ENCODE peak calls at places on chromosomes 3 and 15, in six cellular contexts. One of them, this sample, is unnamed.
A peak's percentile ranks its signal among the peaks of the same experiment; 100 is the strongest.

GRCh38 chr3:110758208-110758607 is 313.4 kb upstream of the NECTIN3 start:
- DNase-seq in IMR-90: peak; percentile 31
- DNase-seq in trophoblast cell: no peak
- DNase-seq in mesenchymal stem cell: no peak
- DNase-seq in neuronal stem cell: no peak
- DNase-seq in mesendoderm: no peak
- DNase-seq in this sample: no peak

GRCh38 chr15:77163806-77164384 is 93.0 kb upstream of the TSPAN3 start:
- DNase-seq in IMR-90: no peak
- DNase-seq in trophoblast cell: no peak
- DNase-seq in mesenchymal stem cell: no peak
- DNase-seq in neuronal stem cell: no peak
- DNase-seq in mesendoderm: peak; percentile 59
- DNase-seq in this sample: no peak

GRCh38 chr3:178381971-178382370 is 154.3 kb upstream of the KCNMB2 start:
- DNase-seq in IMR-90: peak; percentile 48
- DNase-seq in trophoblast cell: no peak
- DNase-seq in mesenchymal stem cell: peak; percentile 39
- DNase-seq in neuronal stem cell: no peak
- DNase-seq in mesendoderm: no peak
- DNase-seq in this sample: no peak

GRCh38 chr3:37885831-37886230 is 24.2 kb downstream of the CTDSPL start:
- DNase-seq in IMR-90: no peak
- DNase-seq in trophoblast cell: no peak
- DNase-seq in mesenchymal stem cell: peak; percentile 33
- DNase-seq in neuronal stem cell: no peak
- DNase-seq in mesendoderm: no peak
- DNase-seq in this sample: no peak

GRCh38 chr15:96064351-96064756 is 266.1 kb upstream of the NR2F2 start:
- DNase-seq in IMR-90: peak; percentile 31
- DNase-seq in trophoblast cell: peak; percentile 73
- DNase-seq in mesenchymal stem cell: peak; percentile 67
- DNase-seq in neuronal stem cell: no peak
- DNase-seq in mesendoderm: peak; percentile 71
- DNase-seq in this sample: no peak

GRCh38 chr15:98567951-98568350 is 80.4 kb upstream of the IGF1R start:
- DNase-seq in IMR-90: no peak
- DNase-seq in trophoblast cell: peak; percentile 45
- DNase-seq in mesenchymal stem cell: no peak
- DNase-seq in neuronal stem cell: no peak
- DNase-seq in mesendoderm: no peak
- DNase-seq in this sample: no peak

GRCh38 chr3:109275702-109276293 is 40.5 kb downstream of the DPPA2 start:
- DNase-seq in IMR-90: peak; percentile 37
- DNase-seq in trophoblast cell: peak; percentile 21
- DNase-seq in mesenchymal stem cell: peak; percentile 57
- DNase-seq in neuronal stem cell: peak; percentile 56
- DNase-seq in mesendoderm: peak; percentile 85
- DNase-seq in this sample: peak; percentile 56

GRCh38 chr3:108391917-108392585 is 95.7 kb downstream of the HHLA2 start:
- DNase-seq in IMR-90: peak; percentile 40
- DNase-seq in trophoblast cell: no peak
- DNase-seq in mesenchymal stem cell: no peak
- DNase-seq in neuronal stem cell: no peak
- DNase-seq in mesendoderm: no peak
- DNase-seq in this sample: no peak

GRCh38 chr15:88288206-88288605 is 31.7 kb upstream of the NTRK3 start:
- DNase-seq in IMR-90: no peak
- DNase-seq in trophoblast cell: no peak
- DNase-seq in mesenchymal stem cell: no peak
- DNase-seq in neuronal stem cell: no peak
- DNase-seq in mesendoderm: no peak
- DNase-seq in this sample: no peak

GRCh38 chr3:14290631-14291385 is 111.6 kb upstream of the SLC6A6 start:
- DNase-seq in IMR-90: no peak
- DNase-seq in trophoblast cell: no peak
- DNase-seq in mesenchymal stem cell: peak; percentile 30
- DNase-seq in neuronal stem cell: no peak
- DNase-seq in mesendoderm: peak; percentile 53
- DNase-seq in this sample: no peak

GRCh38 chr3:43913549-43913948 is 222.8 kb downstream of the ABHD5 start:
- DNase-seq in IMR-90: no peak
- DNase-seq in trophoblast cell: no peak
- DNase-seq in mesenchymal stem cell: no peak
- DNase-seq in neuronal stem cell: no peak
- DNase-seq in mesendoderm: no peak
- DNase-seq in this sample: no peak

GRCh38 chr3:139281512-139282196 is 62.2 kb upstream of the MRPS22 start:
- DNase-seq in IMR-90: no peak
- DNase-seq in trophoblast cell: no peak
- DNase-seq in mesenchymal stem cell: no peak
- DNase-seq in neuronal stem cell: no peak
- DNase-seq in mesendoderm: no peak
- DNase-seq in this sample: no peak

GRCh38 chr3:10995871-10996270 is 3.3 kb downstream of the SLC6A1 start:
- DNase-seq in IMR-90: no peak
- DNase-seq in trophoblast cell: no peak
- DNase-seq in mesenchymal stem cell: no peak
- DNase-seq in neuronal stem cell: no peak
- DNase-seq in mesendoderm: no peak
- DNase-seq in this sample: no peak

GRCh38 chr15:59352189-59352588 is 20.5 kb downstream of the MYO1E start:
- DNase-seq in IMR-90: no peak
- DNase-seq in trophoblast cell: no peak
- DNase-seq in mesenchymal stem cell: no peak
- DNase-seq in neuronal stem cell: no peak
- DNase-seq in mesendoderm: no peak
- DNase-seq in this sample: no peak

GRCh38 chr15:59347915-59348314 is 24.8 kb downstream of the MYO1E start:
- DNase-seq in IMR-90: no peak
- DNase-seq in trophoblast cell: no peak
- DNase-seq in mesenchymal stem cell: no peak
- DNase-seq in neuronal stem cell: no peak
- DNase-seq in mesendoderm: no peak
- DNase-seq in this sample: no peak

GRCh38 chr15:59349715-59350420 is 22.8 kb downstream of the MYO1E start:
- DNase-seq in IMR-90: peak; percentile 94
- DNase-seq in trophoblast cell: peak; percentile 77
- DNase-seq in mesenchymal stem cell: peak; percentile 96
- DNase-seq in neuronal stem cell: no peak
- DNase-seq in mesendoderm: peak; percentile 90
- DNase-seq in this sample: no peak

GRCh38 chr15:59352683-59353082 is 20.0 kb downstream of the MYO1E start:
- DNase-seq in IMR-90: no peak
- DNase-seq in trophoblast cell: no peak
- DNase-seq in mesenchymal stem cell: no peak
- DNase-seq in neuronal stem cell: no peak
- DNase-seq in mesendoderm: no peak
- DNase-seq in this sample: no peak

GRCh38 chr15:59350421-59350732 is 22.3 kb downstream of the MYO1E start:
- DNase-seq in IMR-90: no peak
- DNase-seq in trophoblast cell: no peak
- DNase-seq in mesenchymal stem cell: no peak
- DNase-seq in neuronal stem cell: no peak
- DNase-seq in mesendoderm: no peak
- DNase-seq in this sample: no peak
- H2AK5ac ChIP-seq in IMR-90: peak overlapping the region; percentile 64
- H2AK5ac ChIP-seq in trophoblast cell: no peak overlapping the region
- H2AK5ac ChIP-seq in mesenchymal stem cell: no peak overlapping the region
- H2AK5ac ChIP-seq in neuronal stem cell: no peak overlapping the region
- H2AK5ac ChIP-seq in mesendoderm: no peak overlapping the region
- H2AK5ac ChIP-seq in this sample: no peak overlapping the region

DNA sequence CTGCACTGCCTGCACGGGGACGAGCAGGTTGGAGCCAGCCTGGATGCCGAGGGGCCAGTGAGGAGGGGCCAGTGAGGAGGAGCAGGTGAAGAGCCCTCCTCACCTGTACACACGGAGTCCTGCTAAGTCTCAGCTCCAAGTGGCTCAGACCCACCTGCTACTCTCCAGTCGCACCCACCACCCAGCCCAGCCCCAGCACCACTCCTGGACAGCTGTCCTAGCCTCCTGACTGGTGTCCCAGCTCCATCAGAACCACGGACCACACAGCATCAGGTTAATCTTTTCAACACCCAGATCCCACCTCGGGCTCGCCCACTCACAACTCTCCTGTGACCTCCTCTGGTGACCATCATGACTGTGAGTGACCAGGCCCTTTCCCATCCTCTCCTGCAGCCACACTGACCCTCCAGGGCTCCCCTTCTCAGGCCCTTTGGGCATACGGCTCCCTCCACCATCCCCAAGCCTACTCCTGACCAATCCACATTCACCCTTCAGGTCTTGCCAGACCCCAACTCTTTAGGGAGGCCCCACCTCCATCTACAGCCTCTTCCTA is 13.8 kb downstream of the EFCC1 start:
- DNase-seq in IMR-90: no peak
- DNase-seq in trophoblast cell: no peak
- DNase-seq in mesenchymal stem cell: no peak
- DNase-seq in neuronal stem cell: no peak
- DNase-seq in mesendoderm: no peak
- DNase-seq in this sample: no peak
- H2AK5ac ChIP-seq in IMR-90: peak overlapping the region; percentile 68
- H2AK5ac ChIP-seq in trophoblast cell: no peak overlapping the region
- H2AK5ac ChIP-seq in mesenchymal stem cell: no peak overlapping the region
- H2AK5ac ChIP-seq in neuronal stem cell: peak overlapping the region; percentile 25
- H2AK5ac ChIP-seq in mesendoderm: no peak overlapping the region
- H2AK5ac ChIP-seq in this sample: no peak overlapping the region

DNA sequence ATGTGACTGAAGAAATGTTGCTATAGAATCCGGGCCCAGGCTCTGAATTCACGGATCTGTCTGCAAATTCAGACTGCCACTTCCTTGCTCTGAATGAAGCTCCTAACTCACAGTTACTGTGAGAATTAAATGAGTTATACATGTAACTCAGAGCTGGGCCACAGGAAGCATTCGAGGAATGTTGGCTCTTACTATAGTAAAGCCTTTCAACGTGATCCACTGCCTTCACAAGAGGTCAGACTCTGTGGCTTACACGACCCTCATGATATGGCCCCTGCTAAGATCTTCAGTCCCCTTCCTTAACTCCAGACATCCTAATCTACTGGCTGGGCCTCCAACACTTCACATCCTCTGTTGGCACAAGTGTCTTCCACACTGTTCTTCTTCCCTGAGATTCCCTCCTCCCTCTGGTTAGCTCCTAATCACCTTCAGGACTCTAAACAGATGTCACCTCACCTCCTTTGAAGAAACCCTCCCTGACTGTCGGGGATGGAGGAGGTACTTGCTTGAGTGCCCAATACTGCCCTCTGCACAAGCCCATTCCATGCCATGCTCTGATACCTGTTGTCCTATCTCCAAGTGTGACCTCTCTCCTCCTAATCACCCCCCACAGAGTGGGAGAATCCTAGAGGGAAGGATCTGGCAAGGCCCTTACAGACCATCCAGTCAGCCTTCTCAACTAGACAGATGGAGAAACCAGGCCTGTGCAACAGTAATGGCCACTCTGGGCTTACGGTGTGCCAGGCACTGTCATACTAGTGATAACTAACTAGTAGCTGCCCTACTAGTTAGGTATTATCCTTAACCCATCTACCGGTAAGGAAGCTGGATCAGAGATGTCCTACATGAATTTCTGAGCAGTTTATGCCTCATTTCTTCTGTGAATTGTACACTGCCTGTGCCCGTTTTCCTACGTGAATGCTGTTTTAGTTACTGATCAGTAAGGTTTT is 1.3 kb downstream of the ACTR8 start:
- DNase-seq in IMR-90: peak; percentile 42
- DNase-seq in trophoblast cell: no peak
- DNase-seq in mesenchymal stem cell: peak; percentile 38
- DNase-seq in neuronal stem cell: no peak
- DNase-seq in mesendoderm: peak; percentile 73
- DNase-seq in this sample: no peak
- H2AK5ac ChIP-seq in IMR-90: peak overlapping the region; percentile 62
- H2AK5ac ChIP-seq in trophoblast cell: peak overlapping the region; percentile 12
- H2AK5ac ChIP-seq in mesenchymal stem cell: peak overlapping the region; percentile 60
- H2AK5ac ChIP-seq in neuronal stem cell: no peak overlapping the region
- H2AK5ac ChIP-seq in mesendoderm: no peak overlapping the region
- H2AK5ac ChIP-seq in this sample: no peak overlapping the region

DNA sequence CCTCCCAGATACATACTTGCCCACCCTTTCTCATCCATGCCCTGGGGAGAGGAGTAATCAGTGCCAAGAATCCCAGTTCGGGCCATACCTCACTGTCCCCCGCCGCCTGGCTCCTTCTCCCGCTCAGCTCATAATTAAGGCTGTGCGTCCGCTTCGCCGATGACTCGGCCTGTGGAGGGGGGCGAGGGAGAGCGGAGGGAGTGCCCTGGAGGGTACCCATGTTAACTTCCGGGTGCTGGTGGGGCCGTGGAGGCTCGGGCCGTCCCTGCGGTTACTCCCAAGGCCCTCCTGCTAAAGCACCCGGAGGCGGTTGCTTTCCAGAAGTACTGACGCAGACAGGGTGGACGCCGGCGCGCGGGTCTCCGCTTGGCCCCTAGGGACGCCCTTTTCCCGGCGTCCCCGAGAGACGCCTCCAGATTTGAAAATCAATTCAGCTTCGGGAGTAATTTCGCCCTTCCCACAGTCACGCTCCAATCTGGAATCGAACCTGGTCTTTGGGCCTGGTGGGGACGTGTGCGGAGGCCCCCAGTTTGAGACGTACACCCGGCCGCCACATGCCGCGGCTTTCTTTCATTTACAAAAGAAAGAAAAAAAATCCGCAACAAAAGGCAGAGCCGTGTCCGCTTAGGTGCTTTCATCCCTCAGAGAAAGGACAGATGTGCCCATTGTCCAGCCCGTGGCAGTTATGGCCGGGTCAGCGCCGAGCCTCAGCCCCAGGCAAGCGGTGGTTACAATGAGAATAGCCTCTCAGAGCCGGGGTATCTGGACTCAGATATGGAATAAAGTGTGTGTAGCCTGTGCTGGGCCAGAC is 1.0 kb upstream of the ONECUT1 start:
- DNase-seq in IMR-90: peak; percentile 7
- DNase-seq in trophoblast cell: no peak
- DNase-seq in mesenchymal stem cell: peak; percentile 23
- DNase-seq in neuronal stem cell: peak; percentile 51
- DNase-seq in mesendoderm: peak; percentile 66
- DNase-seq in this sample: peak; percentile 66
- H2AK5ac ChIP-seq in IMR-90: no peak overlapping the region
- H2AK5ac ChIP-seq in trophoblast cell: no peak overlapping the region
- H2AK5ac ChIP-seq in mesenchymal stem cell: no peak overlapping the region
- H2AK5ac ChIP-seq in neuronal stem cell: no peak overlapping the region
- H2AK5ac ChIP-seq in mesendoderm: no peak overlapping the region
- H2AK5ac ChIP-seq in this sample: no peak overlapping the region

DNA sequence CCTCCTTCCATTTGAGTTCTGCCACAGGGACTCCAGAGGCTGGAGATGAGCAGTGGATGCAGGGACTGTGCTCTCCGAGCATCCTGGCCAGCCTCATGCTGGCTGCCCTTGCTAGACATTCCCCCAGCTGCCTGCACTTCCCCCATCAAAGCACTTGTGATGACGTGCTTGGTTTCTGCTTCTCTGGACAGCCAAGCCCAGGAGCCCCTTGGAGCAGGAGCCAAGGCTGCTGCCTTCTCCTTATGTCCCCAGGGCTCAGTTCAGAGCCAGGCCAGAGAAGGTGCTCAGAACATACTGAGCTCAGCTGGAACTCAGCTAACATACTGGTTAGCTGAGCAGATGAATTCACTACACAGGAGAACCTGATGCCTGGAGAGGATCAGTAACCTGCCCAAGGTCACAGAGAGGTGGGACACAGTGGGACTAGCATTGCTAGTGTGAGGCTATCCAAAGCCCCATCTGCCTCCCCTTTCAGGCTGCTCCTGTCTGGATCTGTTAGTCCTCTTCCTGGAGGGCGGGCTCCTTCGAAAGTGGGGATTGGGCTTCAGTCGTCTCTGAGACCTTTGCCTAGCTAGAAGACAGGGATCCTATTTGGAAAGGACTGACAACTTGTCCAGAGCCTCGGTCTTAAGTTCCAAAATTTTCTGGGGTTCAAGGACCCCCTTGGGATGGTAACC is 4.3 kb downstream of the PCBP4 start:
- DNase-seq in IMR-90: peak; percentile 31
- DNase-seq in trophoblast cell: no peak
- DNase-seq in mesenchymal stem cell: no peak
- DNase-seq in neuronal stem cell: no peak
- DNase-seq in mesendoderm: no peak
- DNase-seq in this sample: no peak
- H2AK5ac ChIP-seq in IMR-90: no peak overlapping the region
- H2AK5ac ChIP-seq in trophoblast cell: no peak overlapping the region
- H2AK5ac ChIP-seq in mesenchymal stem cell: no peak overlapping the region
- H2AK5ac ChIP-seq in neuronal stem cell: peak overlapping the region; percentile 72
- H2AK5ac ChIP-seq in mesendoderm: no peak overlapping the region
- H2AK5ac ChIP-seq in this sample: no peak overlapping the region

This sample was measured in H9.